ENCODE peak calls at places on chromosome 16, in ten cellular contexts. C is glutamatergic neuron; U is NCI-H2029; N is stimulated activated naive B cell treated with anti-CD40 and anti-IgM and Interleukin-4, amounts not matched to agents 10 μg/mL and 1 μg/mL and 100 μg/mL, for 72 hours; G is upper lobe of right lung; L is stimulated activated CD8-positive, alpha-beta memory T cell treated with anti-CD3 and anti-CD28 coated beads, Interleukin-12 subunit alpha, Interleukin-12 subunit beta, amount 100 ng/mL, for 4 hours; Q is globus pallidus; J is amniotic epithelial cell; W is GM13977; F is fibroblast of mammary gland. R is an unnamed sample.

GRCh38 chr16:48911700-48912099 is 301.7 kb upstream of the N4BP1 start:
- DNase-seq in C (no peak), U (no peak), N (no peak), G (no peak), L (no peak), Q (no peak), J (no peak), W (no peak), F (peak), R (peak)

GRCh38 chr16:76943936-76944335 is 247.1 kb upstream of the MON1B start:
- DNase-seq in C (no peak), U (no peak), N (no peak), G (no peak), L (no peak), Q (no peak), J (peak), W (no peak), F (peak), R (no peak)

GRCh38 chr16:86531193-86531550 is 20.8 kb downstream of the FOXF1 start:
- DNase-seq in C (no peak), U (no peak), N (no peak), G (peak), L (no peak), Q (peak), J (no peak), W (no peak), F (peak), R (peak)

GRCh38 chr16:83533193-83533592 is 274.6 kb upstream of the HSBP1 start:
- DNase-seq in C (no peak), U (peak), N (no peak), G (no peak), L (no peak), Q (no peak), J (no peak), W (no peak), F (peak), R (no peak)

GRCh38 chr16:69647020-69647419 is 79.3 kb downstream of the NQO1 start:
- DNase-seq in C (no peak), U (no peak), N (no peak), G (no peak), L (no peak), Q (no peak), J (no peak), W (no peak), F (no peak), R (no peak)

GRCh38 chr16:58843675-58844074 is 109.6 kb upstream of the GOT2 start:
- DNase-seq in C (no peak), U (no peak), N (no peak), G (no peak), L (no peak), Q (peak), J (peak), W (peak), F (peak), R (no peak)

GRCh38 chr16:23469814-23470213 is 16.8 kb upstream of the COG7 start:
- DNase-seq in C (no peak), U (peak), N (no peak), G (no peak), L (no peak), Q (no peak), J (peak), W (no peak), F (peak), R (no peak)

GRCh38 chr16:22813946-22814325 is at the start of gene HS3ST2:
- DNase-seq in C (peak), U (peak), N (no peak), G (peak), L (no peak), Q (no peak), J (no peak), W (peak), F (peak), R (peak)

GRCh38 chr16:4803479-4804243 is 1.2 kb upstream of the ROGDI start:
- DNase-seq in C (no peak), U (no peak), N (no peak), G (no peak), L (no peak), Q (no peak), J (peak), W (no peak), F (no peak), R (no peak)

GRCh38 chr16:49556252-49557069 is 182.9 kb downstream of the C16orf78 start:
- DNase-seq in C (peak), U (no peak), N (no peak), G (no peak), L (no peak), Q (no peak), J (no peak), W (no peak), F (peak), R (peak)

GRCh38 chr16:85696761-85697160 is 8.0 kb upstream of the GINS2 start:
- DNase-seq in C (no peak), U (no peak), N (no peak), G (no peak), L (no peak), Q (no peak), J (no peak), W (no peak), F (no peak), R (no peak)

GRCh38 chr16:79298476-79299153 is 301.9 kb downstream of the MAF start:
- DNase-seq in C (no peak), U (no peak), N (no peak), G (no peak), L (no peak), Q (no peak), J (no peak), W (no peak), F (no peak), R (no peak)

GRCh38 chr16:11164482-11165270 is 91.3 kb downstream of the SOCS1 start:
- DNase-seq in C (no peak), U (no peak), N (no peak), G (no peak), L (no peak), Q (no peak), J (no peak), W (no peak), F (no peak), R (no peak)

GRCh38 chr16:75198135-75198600 is 8.8 kb downstream of the CTRB2 start:
- DNase-seq in C (no peak), U (no peak), N (no peak), G (peak), L (no peak), Q (no peak), J (peak), W (no peak), F (peak), R (no peak)

GRCh38 chr16:53090591-53091507 is 36.1 kb downstream of the CHD9 start:
- DNase-seq in C (peak), U (no peak), N (peak), G (peak), L (no peak), Q (peak), J (peak), W (no peak), F (peak), R (peak)

GRCh38 chr16:83627996-83628395 is 179.8 kb upstream of the HSBP1 start:
- DNase-seq in C (no peak), U (no peak), N (no peak), G (no peak), L (no peak), Q (no peak), J (no peak), W (no peak), F (no peak), R (no peak)

GRCh38 chr16:55577888-55578287 is 11.4 kb downstream of the CAPNS2 start:
- DNase-seq in C (no peak), U (no peak), N (no peak), G (no peak), L (no peak), Q (peak), J (no peak), W (no peak), F (no peak), R (no peak)

GRCh38 chr16:27323781-27324561 is 10.2 kb downstream of the IL4R start:
- DNase-seq in C (no peak), U (no peak), N (no peak), G (no peak), L (no peak), Q (no peak), J (no peak), W (no peak), F (no peak), R (no peak)

GRCh38 chr16:77219437-77219836 is 20.2 kb downstream of the SYCE1L start:
- DNase-seq in C (no peak), U (no peak), N (no peak), G (no peak), L (no peak), Q (no peak), J (peak), W (no peak), F (no peak), R (no peak)

GRCh38 chr16:68235105-68235881 is 634 bp downstream of the ESRP2 start:
- DNase-seq in C (no peak), U (peak), N (no peak), G (peak), L (no peak), Q (no peak), J (no peak), W (no peak), F (no peak), R (no peak)

GRCh38 chr16:85381738-85382592 is 231.2 kb upstream of the GSE1 start:
- DNase-seq in C (peak), U (no peak), N (no peak), G (no peak), L (no peak), Q (no peak), J (peak), W (no peak), F (peak), R (peak)

GRCh38 chr16:80114699-80115098 is 426.1 kb upstream of the DYNLRB2 start:
- DNase-seq in C (no peak), U (no peak), N (no peak), G (no peak), L (no peak), Q (no peak), J (no peak), W (no peak), F (no peak), R (no peak)

R was measured in testis.